ENCODE peak calls at places on chromosomes 12 and 14, in six cellular contexts. B is neural crest cell; D is activated CD4-positive, alpha-beta memory T cell treated with anti-CD3 and anti-CD28 coated beads, Interleukin-2, amount 10 ng/mL, durations not matched to agents 7 days and 5 days; E is anterior cingulate cortex; Z is NCI-H524 treated with DMSO at 0.1 percent for 48 hours; N is stomach. T is an unnamed sample.

GRCh38 chr12:106058256-106059182 is 80.2 kb downstream of the NUAK1 start:
- DNase-seq in Z (no peak), E (no peak), D (no peak), B (no peak), N (no peak), T (no peak)

GRCh38 chr14:105301103-105301914 is 508 bp upstream of the BRF1 start:
- DNase-seq in N (peak; percentile 100), B (peak; percentile 99), D (peak; percentile 99), Z (peak; percentile 81), E (peak; percentile 81), T (no peak)

GRCh38 chr14:76305474-76305826 is 70.5 kb upstream of the ESRRB start:
- DNase-seq in B (no peak), N (peak; percentile 47), Z (no peak), E (no peak), D (no peak), T (no peak)

GRCh38 chr14:24179961-24180726 is 8.3 kb downstream of the REC8 start:
- DNase-seq in B (no peak), Z (no peak), D (no peak), N (no peak), E (no peak), T (no peak)

GRCh38 chr14:65813760-65814387 is 401.3 kb downstream of the FUT8 start:
- DNase-seq in D (no peak), Z (no peak), N (no peak), E (no peak), B (no peak), T (peak; percentile 76)

GRCh38 chr12:110531741-110532333 is 29.7 kb downstream of the RAD9B start:
- DNase-seq in D (no peak), N (no peak), B (no peak), E (no peak), Z (no peak), T (no peak)

GRCh38 chr12:71475280-71475679 is 35.7 kb downstream of the LGR5 start:
- DNase-seq in Z (no peak), E (no peak), N (no peak), B (no peak), D (no peak), T (no peak)

GRCh38 chr14:63155511-63156189 is 48.6 kb upstream of the RHOJ start:
- DNase-seq in D (no peak), N (no peak), Z (no peak), E (no peak), B (no peak), T (no peak)

GRCh38 chr14:64465208-64465821 is at the start of gene AKAP5:
- DNase-seq in B (peak; percentile 68), E (peak; percentile 24), N (peak; percentile 62), Z (peak; percentile 42), D (peak; percentile 66), T (no peak)

GRCh38 chr14:88323520-88324199 is 591 bp upstream of the KCNK10 start:
- DNase-seq in Z (peak; percentile 23), B (peak; percentile 61), E (no peak), N (no peak), D (no peak), T (no peak)

GRCh38 chr12:96260644-96261043 is 66.5 kb downstream of the ELK3 start:
- DNase-seq in B (no peak), E (no peak), D (no peak), Z (no peak), N (no peak), T (no peak)

GRCh38 chr12:13099066-13099909 is 4.2 kb downstream of the GSG1 start:
- DNase-seq in E (no peak), B (no peak), N (no peak), Z (no peak), D (no peak), T (no peak)

GRCh38 chr12:55818140-55818728 is 393 bp downstream of the ORMDL2 start:
- DNase-seq in B (no peak), Z (no peak), E (no peak), D (no peak), N (no peak), T (no peak)

GRCh38 chr12:22083167-22083566 is 37.1 kb downstream of the CMAS start:
- DNase-seq in D (no peak), Z (no peak), N (no peak), B (no peak), E (no peak), T (no peak)

GRCh38 chr12:45148017-45148416 is 67.9 kb upstream of the ANO6 start:
- DNase-seq in B (no peak), Z (no peak), D (no peak), N (no peak), E (no peak), T (no peak)

GRCh38 chr12:92593734-92594402 is 108.9 kb upstream of the PLEKHG7 start:
- DNase-seq in E (no peak), B (no peak), Z (no peak), N (peak; percentile 29), D (peak; percentile 82), T (no peak)

GRCh38 chr12:67794151-67794550 is 145.6 kb downstream of the DYRK2 start:
- DNase-seq in B (no peak), Z (no peak), N (no peak), E (no peak), D (no peak), T (no peak)

GRCh38 chr14:50812856-50813543 is 18.0 kb downstream of the NIN start:
- DNase-seq in E (no peak), D (no peak), B (no peak), N (no peak), Z (no peak), T (no peak)

GRCh38 chr12:51403744-51404143 is 12.5 kb upstream of the GALNT6 start:
- DNase-seq in N (no peak), B (no peak), E (no peak), Z (no peak), D (no peak), T (no peak)

GRCh38 chr12:1881301-1881700 is 37.2 kb downstream of the CACNA2D4 start:
- DNase-seq in N (no peak), B (no peak), Z (no peak), D (no peak), E (no peak), T (no peak)

GRCh38 chr12:27180862-27181261 is 63.2 kb upstream of the STK38L start:
- DNase-seq in E (no peak), N (no peak), B (no peak), Z (no peak), D (no peak), T (no peak)

GRCh38 chr14:63922696-63923421 is 70.1 kb downstream of the SYNE2 start:
- DNase-seq in N (peak; percentile 75), D (no peak), E (no peak), Z (no peak), B (no peak), T (no peak)

GRCh38 chr12:28446031-28446430 is 255.8 kb downstream of the CCDC91 start:
- DNase-seq in E (no peak), N (no peak), Z (no peak), B (no peak), D (no peak), T (no peak)